ENCODE peak calls at places on chromosomes 12 and 14, in six cellular contexts. S, K, Y, B, C and W are unnamed samples.

GRCh38 chr12:67040861-67041137 is 228.4 kb upstream of the CAND1 start:
- DNase-seq in S (no peak), K (no peak), Y (no peak), B (no peak), C (no peak), W (no peak)

GRCh38 chr12:116483959-116484699 is 75.1 kb upstream of the MAP1LC3B2 start:
- DNase-seq in S (no peak), K (no peak), Y (no peak), B (no peak), C (no peak), W (no peak)

GRCh38 chr14:44339256-44339655 is 167.8 kb downstream of the FSCB start:
- DNase-seq in S (no peak), K (no peak), Y (no peak), B (no peak), C (no peak), W (no peak)

GRCh38 chr12:110001596-110001995 is 2.4 kb downstream of the ANKRD13A start:
- DNase-seq in S (no peak), K (no peak), Y (peak), B (peak), C (no peak), W (no peak)

GRCh38 chr12:44875954-44876553 is at the start of gene NELL2:
- DNase-seq in S (no peak), K (no peak), Y (peak), B (peak), C (no peak), W (no peak)

GRCh38 chr14:78764240-78764639 is 594.1 kb downstream of the NRXN3 start:
- DNase-seq in S (no peak), K (no peak), Y (peak), B (peak), C (no peak), W (no peak)

GRCh38 chr14:106269451-106270204 is 743.2 kb downstream of the TMEM121 start:
- DNase-seq in S (no peak), K (no peak), Y (no peak), B (no peak), C (no peak), W (no peak)

GRCh38 chr14:96617635-96618034 is 115.5 kb downstream of the PAPOLA start:
- DNase-seq in S (no peak), K (no peak), Y (no peak), B (no peak), C (no peak), W (no peak)

GRCh38 chr12:50589650-50590435 is 85.1 kb downstream of the DIP2B start:
- DNase-seq in S (no peak), K (no peak), Y (peak), B (peak), C (no peak), W (peak)

GRCh38 chr12:121581681-121582439 is 1.0 kb upstream of the KDM2B start:
- DNase-seq in S (no peak), K (no peak), Y (peak), B (peak), C (no peak), W (no peak)

GRCh38 chr12:53049582-53050318 is at the start of gene TNS2:
- DNase-seq in S (no peak), K (no peak), Y (peak), B (peak), C (no peak), W (peak)

GRCh38 chr12:14892726-14893442 is 7.2 kb upstream of the MGP start:
- DNase-seq in S (no peak), K (no peak), Y (no peak), B (peak), C (no peak), W (no peak)

GRCh38 chr12:9124346-9125031 is 8.8 kb upstream of the A2M start:
- DNase-seq in S (no peak), K (no peak), Y (no peak), B (no peak), C (no peak), W (no peak)

GRCh38 chr14:89660183-89660582 is 243.2 kb upstream of the FOXN3 start:
- DNase-seq in S (no peak), K (no peak), Y (peak), B (no peak), C (no peak), W (no peak)

GRCh38 chr12:113270709-113271009 is 49.4 kb downstream of the TPCN1 start:
- DNase-seq in S (no peak), K (no peak), Y (no peak), B (no peak), C (no peak), W (no peak)

GRCh38 chr12:29762637-29763300 is 21.0 kb downstream of the TMTC1 start:
- DNase-seq in S (no peak), K (no peak), Y (no peak), B (no peak), C (no peak), W (no peak)

GRCh38 chr14:104735830-104736642 is 12.0 kb downstream of the ADSS1 start:
- DNase-seq in S (no peak), K (peak), Y (peak), B (peak), C (no peak), W (no peak)

GRCh38 chr12:115964214-115964613 is 313.3 kb downstream of the MED13L start:
- DNase-seq in S (no peak), K (no peak), Y (no peak), B (no peak), C (no peak), W (no peak)

GRCh38 chr14:103026988-103027387 is 30.4 kb downstream of the CDC42BPB start:
- DNase-seq in S (no peak), K (no peak), Y (no peak), B (no peak), C (no peak), W (no peak)

GRCh38 chr14:72301352-72301751 is 369.1 kb downstream of the RGS6 start:
- DNase-seq in S (no peak), K (no peak), Y (no peak), B (no peak), C (no peak), W (no peak)

GRCh38 chr14:54348923-54349615 is 47.7 kb upstream of the CDKN3 start:
- DNase-seq in S (no peak), K (no peak), Y (peak), B (no peak), C (no peak), W (no peak)

GRCh38 chr12:113002155-113002554 is 23.8 kb downstream of the OAS2 start:
- DNase-seq in S (no peak), K (no peak), Y (no peak), B (no peak), C (no peak), W (no peak)

GRCh38 chr12:55703288-55703687 is 4.4 kb downstream of the ITGA7 start:
- DNase-seq in S (no peak), K (no peak), Y (no peak), B (no peak), C (no peak), W (no peak)

GRCh38 chr12:51907864-51908425 is 641 bp downstream of the ACVRL1 start:
- DNase-seq in S (no peak), K (no peak), Y (no peak), B (no peak), C (no peak), W (no peak)